ENCODE peak calls at places on chromosomes 2 and 18, in nine cellular contexts. One of them, this sample, is unnamed.

GRCh38 chr2:238847841-238848565 is at the start of gene TWIST2:
- DNase-seq in activated CD8-positive, alpha-beta T cell treated with anti-CD3 and anti-CD28 coated beads, Interleukin-2, amount 10 ng/mL, durations not matched to agents 7 days and 5 days: peak
- DNase-seq in heart left ventricle: peak
- DNase-seq in dorsolateral prefrontal cortex: no peak
- DNase-seq in stimulated activated CD8-positive, alpha-beta memory T cell treated with anti-CD3 and anti-CD28 coated beads, Interleukin-12 subunit alpha, Interleukin-12 subunit beta, amount 100 ng/mL, for 4 hours: no peak
- DNase-seq in astrocyte of the spinal cord: peak
- DNase-seq in skeletal muscle cell: peak
- DNase-seq in prostate gland: peak
- DNase-seq in CD8-positive, alpha-beta memory T cell: no peak
- DNase-seq in this sample: peak

GRCh38 chr2:237961637-237962036 is 5.2 kb upstream of the UBE2F start:
- DNase-seq in heart left ventricle: no peak
- DNase-seq in dorsolateral prefrontal cortex: no peak
- DNase-seq in skeletal muscle cell: no peak
- DNase-seq in CD8-positive, alpha-beta memory T cell: no peak
- DNase-seq in prostate gland: no peak
- DNase-seq in astrocyte of the spinal cord: no peak
- DNase-seq in activated CD8-positive, alpha-beta T cell treated with anti-CD3 and anti-CD28 coated beads, Interleukin-2, amount 10 ng/mL, durations not matched to agents 7 days and 5 days: no peak
- DNase-seq in stimulated activated CD8-positive, alpha-beta memory T cell treated with anti-CD3 and anti-CD28 coated beads, Interleukin-12 subunit alpha, Interleukin-12 subunit beta, amount 100 ng/mL, for 4 hours: no peak
- DNase-seq in this sample: no peak

GRCh38 chr2:10241641-10242430 is 60.9 kb upstream of the HPCAL1 start:
- DNase-seq in activated CD8-positive, alpha-beta T cell treated with anti-CD3 and anti-CD28 coated beads, Interleukin-2, amount 10 ng/mL, durations not matched to agents 7 days and 5 days: no peak
- DNase-seq in prostate gland: no peak
- DNase-seq in skeletal muscle cell: no peak
- DNase-seq in astrocyte of the spinal cord: no peak
- DNase-seq in dorsolateral prefrontal cortex: no peak
- DNase-seq in heart left ventricle: peak
- DNase-seq in stimulated activated CD8-positive, alpha-beta memory T cell treated with anti-CD3 and anti-CD28 coated beads, Interleukin-12 subunit alpha, Interleukin-12 subunit beta, amount 100 ng/mL, for 4 hours: no peak
- DNase-seq in CD8-positive, alpha-beta memory T cell: no peak
- DNase-seq in this sample: peak

GRCh38 chr2:209425082-209426071 is 1.5 kb downstream of the MAP2 start:
- DNase-seq in prostate gland: no peak
- DNase-seq in dorsolateral prefrontal cortex: peak
- DNase-seq in astrocyte of the spinal cord: peak
- DNase-seq in heart left ventricle: no peak
- DNase-seq in stimulated activated CD8-positive, alpha-beta memory T cell treated with anti-CD3 and anti-CD28 coated beads, Interleukin-12 subunit alpha, Interleukin-12 subunit beta, amount 100 ng/mL, for 4 hours: no peak
- DNase-seq in CD8-positive, alpha-beta memory T cell: no peak
- DNase-seq in activated CD8-positive, alpha-beta T cell treated with anti-CD3 and anti-CD28 coated beads, Interleukin-2, amount 10 ng/mL, durations not matched to agents 7 days and 5 days: no peak
- DNase-seq in skeletal muscle cell: no peak
- DNase-seq in this sample: no peak

GRCh38 chr2:210477496-210477895 is 937 bp upstream of the LANCL1 start:
- DNase-seq in CD8-positive, alpha-beta memory T cell: no peak
- DNase-seq in stimulated activated CD8-positive, alpha-beta memory T cell treated with anti-CD3 and anti-CD28 coated beads, Interleukin-12 subunit alpha, Interleukin-12 subunit beta, amount 100 ng/mL, for 4 hours: no peak
- DNase-seq in dorsolateral prefrontal cortex: no peak
- DNase-seq in skeletal muscle cell: peak
- DNase-seq in astrocyte of the spinal cord: peak
- DNase-seq in heart left ventricle: no peak
- DNase-seq in activated CD8-positive, alpha-beta T cell treated with anti-CD3 and anti-CD28 coated beads, Interleukin-2, amount 10 ng/mL, durations not matched to agents 7 days and 5 days: peak
- DNase-seq in prostate gland: no peak
- DNase-seq in this sample: peak

GRCh38 chr2:26616864-26617135 is 24.4 kb downstream of the CIB4 start:
- DNase-seq in skeletal muscle cell: no peak
- DNase-seq in dorsolateral prefrontal cortex: no peak
- DNase-seq in astrocyte of the spinal cord: no peak
- DNase-seq in heart left ventricle: no peak
- DNase-seq in prostate gland: no peak
- DNase-seq in activated CD8-positive, alpha-beta T cell treated with anti-CD3 and anti-CD28 coated beads, Interleukin-2, amount 10 ng/mL, durations not matched to agents 7 days and 5 days: no peak
- DNase-seq in stimulated activated CD8-positive, alpha-beta memory T cell treated with anti-CD3 and anti-CD28 coated beads, Interleukin-12 subunit alpha, Interleukin-12 subunit beta, amount 100 ng/mL, for 4 hours: no peak
- DNase-seq in CD8-positive, alpha-beta memory T cell: no peak
- DNase-seq in this sample: peak

GRCh38 chr2:192286093-192286701 is 91.5 kb upstream of the TMEFF2 start:
- DNase-seq in astrocyte of the spinal cord: peak
- DNase-seq in stimulated activated CD8-positive, alpha-beta memory T cell treated with anti-CD3 and anti-CD28 coated beads, Interleukin-12 subunit alpha, Interleukin-12 subunit beta, amount 100 ng/mL, for 4 hours: no peak
- DNase-seq in dorsolateral prefrontal cortex: peak
- DNase-seq in activated CD8-positive, alpha-beta T cell treated with anti-CD3 and anti-CD28 coated beads, Interleukin-2, amount 10 ng/mL, durations not matched to agents 7 days and 5 days: no peak
- DNase-seq in skeletal muscle cell: peak
- DNase-seq in prostate gland: no peak
- DNase-seq in heart left ventricle: no peak
- DNase-seq in CD8-positive, alpha-beta memory T cell: no peak
- DNase-seq in this sample: no peak

GRCh38 chr18:3579701-3580100 is 129.7 kb downstream of the TGIF1 start:
- DNase-seq in prostate gland: no peak
- DNase-seq in heart left ventricle: no peak
- DNase-seq in CD8-positive, alpha-beta memory T cell: no peak
- DNase-seq in dorsolateral prefrontal cortex: no peak
- DNase-seq in astrocyte of the spinal cord: peak
- DNase-seq in activated CD8-positive, alpha-beta T cell treated with anti-CD3 and anti-CD28 coated beads, Interleukin-2, amount 10 ng/mL, durations not matched to agents 7 days and 5 days: no peak
- DNase-seq in stimulated activated CD8-positive, alpha-beta memory T cell treated with anti-CD3 and anti-CD28 coated beads, Interleukin-12 subunit alpha, Interleukin-12 subunit beta, amount 100 ng/mL, for 4 hours: no peak
- DNase-seq in skeletal muscle cell: peak
- DNase-seq in this sample: no peak

GRCh38 chr2:240800241-240800640 is 19.8 kb downstream of the KIF1A start:
- DNase-seq in heart left ventricle: peak
- DNase-seq in CD8-positive, alpha-beta memory T cell: no peak
- DNase-seq in astrocyte of the spinal cord: peak
- DNase-seq in activated CD8-positive, alpha-beta T cell treated with anti-CD3 and anti-CD28 coated beads, Interleukin-2, amount 10 ng/mL, durations not matched to agents 7 days and 5 days: no peak
- DNase-seq in dorsolateral prefrontal cortex: peak
- DNase-seq in stimulated activated CD8-positive, alpha-beta memory T cell treated with anti-CD3 and anti-CD28 coated beads, Interleukin-12 subunit alpha, Interleukin-12 subunit beta, amount 100 ng/mL, for 4 hours: no peak
- DNase-seq in skeletal muscle cell: no peak
- DNase-seq in prostate gland: no peak
- DNase-seq in this sample: peak

GRCh38 chr18:12657849-12658829 is at the start of gene SPIRE1:
- DNase-seq in prostate gland: peak
- DNase-seq in heart left ventricle: peak
- DNase-seq in dorsolateral prefrontal cortex: peak
- DNase-seq in activated CD8-positive, alpha-beta T cell treated with anti-CD3 and anti-CD28 coated beads, Interleukin-2, amount 10 ng/mL, durations not matched to agents 7 days and 5 days: peak
- DNase-seq in skeletal muscle cell: no peak
- DNase-seq in astrocyte of the spinal cord: peak
- DNase-seq in stimulated activated CD8-positive, alpha-beta memory T cell treated with anti-CD3 and anti-CD28 coated beads, Interleukin-12 subunit alpha, Interleukin-12 subunit beta, amount 100 ng/mL, for 4 hours: peak
- DNase-seq in CD8-positive, alpha-beta memory T cell: peak
- DNase-seq in this sample: peak

GRCh38 chr2:43345391-43345813 is 119.0 kb upstream of the ZFP36L2 start:
- DNase-seq in skeletal muscle cell: peak
- DNase-seq in activated CD8-positive, alpha-beta T cell treated with anti-CD3 and anti-CD28 coated beads, Interleukin-2, amount 10 ng/mL, durations not matched to agents 7 days and 5 days: no peak
- DNase-seq in prostate gland: no peak
- DNase-seq in CD8-positive, alpha-beta memory T cell: no peak
- DNase-seq in heart left ventricle: no peak
- DNase-seq in stimulated activated CD8-positive, alpha-beta memory T cell treated with anti-CD3 and anti-CD28 coated beads, Interleukin-12 subunit alpha, Interleukin-12 subunit beta, amount 100 ng/mL, for 4 hours: no peak
- DNase-seq in dorsolateral prefrontal cortex: no peak
- DNase-seq in astrocyte of the spinal cord: peak
- DNase-seq in this sample: no peak

GRCh38 chr18:21894619-21895367 is 154.2 kb downstream of the MIB1 start:
- DNase-seq in heart left ventricle: no peak
- DNase-seq in prostate gland: no peak
- DNase-seq in stimulated activated CD8-positive, alpha-beta memory T cell treated with anti-CD3 and anti-CD28 coated beads, Interleukin-12 subunit alpha, Interleukin-12 subunit beta, amount 100 ng/mL, for 4 hours: no peak
- DNase-seq in astrocyte of the spinal cord: no peak
- DNase-seq in CD8-positive, alpha-beta memory T cell: no peak
- DNase-seq in dorsolateral prefrontal cortex: no peak
- DNase-seq in activated CD8-positive, alpha-beta T cell treated with anti-CD3 and anti-CD28 coated beads, Interleukin-2, amount 10 ng/mL, durations not matched to agents 7 days and 5 days: no peak
- DNase-seq in skeletal muscle cell: peak
- DNase-seq in this sample: no peak